ENCODE peak calls at places on chromosomes 16 and 17, in four cellular contexts. One of them, this sample, is unnamed.

GRCh38 chr16:72099377-72099818 is 5.8 kb downstream of the DHX38 start:
- DNase-seq in HepG2: peak
- DNase-seq in IMR-90: peak
- DNase-seq in K562: peak
- DNase-seq in this sample: peak

GRCh38 chr17:68622423-68622822 is 21.3 kb upstream of the FAM20A start:
- DNase-seq in K562: no peak
- DNase-seq in HepG2: no peak
- DNase-seq in IMR-90: no peak
- DNase-seq in this sample: no peak

GRCh38 chr16:3007059-3007956 is 5.4 kb upstream of the CLDN9 start:
- DNase-seq in HepG2: no peak
- DNase-seq in K562: peak
- DNase-seq in IMR-90: no peak
- DNase-seq in this sample: no peak

GRCh38 chr16:72879846-72880245 is 168.1 kb downstream of the ZFHX3 start:
- DNase-seq in K562: no peak
- DNase-seq in IMR-90: no peak
- DNase-seq in HepG2: no peak
- DNase-seq in this sample: no peak

GRCh38 chr16:2898831-2899563 is 12.7 kb upstream of the FLYWCH1 start:
- DNase-seq in IMR-90: no peak
- DNase-seq in K562: no peak
- DNase-seq in HepG2: peak
- DNase-seq in this sample: no peak

GRCh38 chr17:32491371-32492280 is 4.8 kb downstream of the CDK5R1 start:
- DNase-seq in K562: peak
- DNase-seq in HepG2: no peak
- DNase-seq in IMR-90: no peak
- DNase-seq in this sample: no peak

GRCh38 chr16:56107944-56108583 is 83.2 kb upstream of the GNAO1 start:
- DNase-seq in HepG2: no peak
- DNase-seq in IMR-90: no peak
- DNase-seq in K562: no peak
- DNase-seq in this sample: no peak

GRCh38 chr17:47717845-47718621 is 15.0 kb upstream of the TBX21 start:
- DNase-seq in HepG2: no peak
- DNase-seq in K562: no peak
- DNase-seq in IMR-90: no peak
- DNase-seq in this sample: no peak

GRCh38 chr17:4969551-4970231 is 2.1 kb upstream of the SPAG7 start:
- DNase-seq in K562: no peak
- DNase-seq in IMR-90: peak
- DNase-seq in HepG2: peak
- DNase-seq in this sample: no peak

GRCh38 chr17:41915566-41915965 is 3.2 kb downstream of the ACLY start:
- DNase-seq in K562: no peak
- DNase-seq in HepG2: no peak
- DNase-seq in IMR-90: no peak
- DNase-seq in this sample: no peak

GRCh38 chr17:73841431-73842060 is 197.3 kb upstream of the SDK2 start:
- DNase-seq in HepG2: peak
- DNase-seq in K562: no peak
- DNase-seq in IMR-90: no peak
- DNase-seq in this sample: peak

GRCh38 chr16:89534147-89534788 is 26.1 kb downstream of the SPG7 start:
- DNase-seq in HepG2: no peak
- DNase-seq in K562: no peak
- DNase-seq in IMR-90: no peak
- DNase-seq in this sample: no peak

GRCh38 chr17:36777118-36777517 is 160.2 kb upstream of the LHX1 start:
- DNase-seq in K562: peak
- DNase-seq in IMR-90: peak
- DNase-seq in HepG2: no peak
- DNase-seq in this sample: no peak

GRCh38 chr16:49009204-49009603 is 272.4 kb downstream of the CBLN1 start:
- DNase-seq in IMR-90: no peak
- DNase-seq in HepG2: no peak
- DNase-seq in K562: no peak
- DNase-seq in this sample: no peak

GRCh38 chr17:68509151-68510057 is 2.8 kb upstream of the PRKAR1A start:
- DNase-seq in IMR-90: no peak
- DNase-seq in HepG2: peak
- DNase-seq in K562: peak
- DNase-seq in this sample: no peak

GRCh38 chr17:59941131-59941530 is 23.4 kb downstream of the RNFT1 start:
- DNase-seq in IMR-90: no peak
- DNase-seq in HepG2: no peak
- DNase-seq in K562: no peak
- DNase-seq in this sample: no peak

GRCh38 chr17:65584604-65585521 is 23.4 kb upstream of the AXIN2 start:
- DNase-seq in K562: no peak
- DNase-seq in HepG2: peak
- DNase-seq in IMR-90: no peak
- DNase-seq in this sample: peak

GRCh38 chr16:19167710-19168172 is 299 bp upstream of the SYT17 start:
- DNase-seq in HepG2: peak
- DNase-seq in IMR-90: peak
- DNase-seq in K562: peak
- DNase-seq in this sample: peak

GRCh38 chr17:19867654-19868395 is at the start of gene ULK2:
- DNase-seq in HepG2: no peak
- DNase-seq in K562: no peak
- DNase-seq in IMR-90: peak
- DNase-seq in this sample: peak

DNA sequence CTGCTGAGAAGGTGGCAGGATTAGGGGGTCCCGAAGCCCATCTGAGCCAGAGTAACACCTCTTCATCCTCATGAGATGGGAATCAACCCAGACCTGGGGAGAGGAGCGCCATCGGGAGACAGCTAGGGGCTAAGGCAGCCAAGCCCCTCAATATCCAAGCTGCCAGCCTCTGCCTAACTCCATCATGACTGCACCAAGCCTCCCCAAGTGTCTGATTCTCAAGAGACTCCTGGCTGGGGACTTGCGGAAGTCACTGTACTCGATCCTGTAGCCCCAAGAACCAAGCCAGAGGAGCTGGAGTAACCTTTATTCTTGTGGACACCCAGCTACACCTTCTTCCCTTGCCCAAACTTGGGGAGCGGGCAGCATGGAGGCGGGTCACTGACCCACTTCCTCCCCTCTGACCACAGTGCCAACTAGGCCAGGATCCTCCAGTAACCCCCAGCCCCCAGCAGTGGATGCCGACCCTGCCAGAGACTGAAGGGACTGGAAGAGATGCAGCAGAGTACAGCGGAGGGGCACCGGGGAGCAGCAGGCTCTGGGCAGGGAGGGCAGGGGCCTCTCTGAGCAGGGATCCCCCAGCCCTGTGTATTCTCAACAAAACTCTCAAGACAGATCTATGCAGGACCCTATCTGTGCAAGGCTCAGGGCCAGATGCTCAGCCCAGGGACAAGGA is 13.3 kb downstream of the HDAC5 start:
- DNase-seq in K562: no peak
- DNase-seq in HepG2: no peak
- DNase-seq in IMR-90: no peak
- DNase-seq in this sample: no peak
- H3K4me2 ChIP-seq in K562: peak
- H3K4me2 ChIP-seq in HepG2: peak
- H3K4me2 ChIP-seq in IMR-90: peak
- H3K4me2 ChIP-seq in this sample: peak

GRCh38 chr16:70651524-70651923 is 5.2 kb downstream of the IL34 start:
- DNase-seq in K562: no peak
- DNase-seq in IMR-90: peak
- DNase-seq in HepG2: no peak
- DNase-seq in this sample: no peak

GRCh38 chr16:70650216-70650615 is 3.9 kb downstream of the IL34 start:
- DNase-seq in K562: no peak
- DNase-seq in IMR-90: no peak
- DNase-seq in HepG2: no peak
- DNase-seq in this sample: no peak

GRCh38 chr16:70648606-70649005 is 2.2 kb downstream of the IL34 start:
- DNase-seq in K562: no peak
- DNase-seq in IMR-90: no peak
- DNase-seq in HepG2: no peak
- DNase-seq in this sample: no peak

GRCh38 chr16:70647461-70648359 is 1.4 kb downstream of the IL34 start:
- DNase-seq in IMR-90: no peak
- DNase-seq in K562: no peak
- DNase-seq in HepG2: no peak
- DNase-seq in this sample: no peak

GRCh38 chr16:70649300-70649699 is 2.9 kb downstream of the IL34 start:
- DNase-seq in IMR-90: peak
- DNase-seq in K562: no peak
- DNase-seq in HepG2: no peak
- DNase-seq in this sample: no peak
- TF ChIP-seq MAZ in IMR-90: no peak
- TF ChIP-seq MAZ in K562: no peak
- TF ChIP-seq MAZ in HepG2: no peak
- TF ChIP-seq MAZ in this sample: no peak

DNA sequence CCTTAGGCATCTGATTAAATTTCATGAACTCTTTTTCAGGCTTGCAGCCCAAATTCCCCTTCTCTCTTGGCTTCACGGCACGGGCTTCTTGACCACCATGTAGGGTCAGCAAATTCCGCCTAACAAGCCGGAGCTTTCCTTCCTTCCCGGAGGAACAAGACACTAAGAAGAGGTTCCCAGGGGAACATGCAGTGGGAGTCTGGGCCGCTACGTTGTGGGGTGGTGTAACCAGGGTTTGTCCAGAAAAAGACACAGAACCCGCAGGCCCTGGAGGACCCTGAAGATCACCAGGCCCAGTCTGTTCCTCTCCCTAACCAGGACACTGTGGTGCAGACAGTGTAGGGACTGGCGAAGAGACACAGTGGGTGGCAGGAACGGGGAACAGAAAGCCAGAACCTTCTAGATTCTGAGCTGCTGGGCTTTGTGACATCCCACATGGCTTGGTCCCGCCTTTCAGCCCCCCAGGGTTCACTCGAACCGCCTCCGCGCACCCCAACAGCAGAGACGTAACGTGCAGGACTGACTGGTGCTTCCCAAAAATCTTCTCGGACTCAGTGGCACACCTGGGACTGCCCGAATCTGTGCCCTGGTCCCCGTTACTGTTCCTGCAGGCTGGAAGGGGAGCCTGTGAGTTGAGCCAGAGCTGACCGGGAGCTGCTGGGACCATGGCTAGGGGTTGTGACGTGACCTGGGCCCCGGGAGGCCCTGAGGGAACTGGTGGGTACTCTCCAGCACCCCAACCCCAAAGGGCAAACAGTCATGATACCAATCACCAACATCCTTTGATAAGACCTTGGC is 55.2 kb downstream of the TBC1D16 start:
- DNase-seq in K562: no peak
- DNase-seq in HepG2: no peak
- DNase-seq in IMR-90: no peak
- DNase-seq in this sample: no peak
- H3K4me2 ChIP-seq in K562: no peak
- H3K4me2 ChIP-seq in HepG2: no peak
- H3K4me2 ChIP-seq in IMR-90: no peak
- H3K4me2 ChIP-seq in this sample: no peak

DNA sequence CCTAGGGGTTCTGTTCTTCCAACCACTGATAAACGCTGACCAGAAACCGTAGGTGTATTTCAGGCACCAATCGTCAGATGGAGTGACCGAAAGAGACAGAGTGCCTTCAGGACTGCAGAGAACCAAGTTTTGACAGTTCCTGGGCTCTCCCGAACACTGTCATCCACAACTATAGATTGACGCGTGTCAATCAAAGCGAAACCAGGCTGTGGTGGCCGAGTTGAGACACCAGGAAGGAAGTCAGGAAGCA is 11.9 kb upstream of the AURKB start:
- DNase-seq in K562: no peak
- DNase-seq in IMR-90: no peak
- DNase-seq in HepG2: peak
- DNase-seq in this sample: no peak
- TF ChIP-seq MAZ in K562: no peak
- TF ChIP-seq MAZ in IMR-90: no peak
- TF ChIP-seq MAZ in HepG2: no peak
- TF ChIP-seq MAZ in this sample: no peak

DNA sequence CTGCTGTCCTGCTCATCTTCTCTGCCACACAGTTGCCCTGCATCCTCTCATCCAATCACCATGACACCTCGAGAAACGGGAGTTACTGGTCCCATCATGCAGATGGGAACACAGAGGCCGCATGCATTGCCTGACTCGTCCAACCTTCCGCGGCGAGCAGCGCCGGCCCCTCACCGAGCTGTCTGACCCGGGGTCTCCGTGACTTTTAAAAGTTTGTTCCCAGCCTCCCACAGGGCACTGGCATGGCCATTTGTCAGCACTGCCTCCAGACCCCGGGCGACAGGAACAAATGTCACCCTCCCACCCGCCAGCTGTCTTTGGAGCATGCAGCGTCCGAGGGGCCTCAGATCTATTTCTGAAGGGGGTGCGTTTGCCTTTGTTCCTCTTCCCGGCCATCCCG is 347.8 kb downstream of the FOXL1 start:
- DNase-seq in IMR-90: no peak
- DNase-seq in HepG2: no peak
- DNase-seq in K562: no peak
- DNase-seq in this sample: no peak
- H3K4me2 ChIP-seq in IMR-90: no peak
- H3K4me2 ChIP-seq in HepG2: no peak
- H3K4me2 ChIP-seq in K562: no peak
- H3K4me2 ChIP-seq in this sample: no peak

GRCh38 chr17:82619641-82620040 is 28.6 kb downstream of the WDR45B start:
- DNase-seq in K562: no peak
- DNase-seq in IMR-90: no peak
- DNase-seq in HepG2: no peak
- DNase-seq in this sample: no peak

GRCh38 chr17:82627405-82627804 is 20.8 kb downstream of the WDR45B start:
- DNase-seq in IMR-90: no peak
- DNase-seq in HepG2: no peak
- DNase-seq in K562: no peak
- DNase-seq in this sample: no peak

GRCh38 chr17:82627827-82628226 is 20.4 kb downstream of the WDR45B start:
- DNase-seq in K562: no peak
- DNase-seq in HepG2: no peak
- DNase-seq in IMR-90: no peak
- DNase-seq in this sample: no peak

GRCh38 chr17:82619211-82619610 is 29.0 kb downstream of the WDR45B start:
- DNase-seq in K562: no peak
- DNase-seq in HepG2: no peak
- DNase-seq in IMR-90: no peak
- DNase-seq in this sample: no peak

GRCh38 chr17:82623707-82624106 is 24.5 kb downstream of the WDR45B start:
- DNase-seq in HepG2: no peak
- DNase-seq in K562: no peak
- DNase-seq in IMR-90: no peak
- DNase-seq in this sample: no peak
- TF ChIP-seq MAZ in HepG2: no peak
- TF ChIP-seq MAZ in K562: no peak
- TF ChIP-seq MAZ in IMR-90: no peak
- TF ChIP-seq MAZ in this sample: no peak

GRCh38 chr16:87273471-87274030 is 43.6 kb downstream of the C16orf95 start:
- DNase-seq in K562: no peak
- DNase-seq in IMR-90: no peak
- DNase-seq in HepG2: no peak
- DNase-seq in this sample: no peak
- H3K4me2 ChIP-seq in K562: no peak
- H3K4me2 ChIP-seq in IMR-90: no peak
- H3K4me2 ChIP-seq in HepG2: no peak
- H3K4me2 ChIP-seq in this sample: no peak

This sample was measured in A549.